ENCODE peak calls at places on chromosomes 5 and 9, in seven cellular contexts. One of them, this sample, is unnamed.
A peak's percentile ranks its signal among the peaks of the same experiment; 100 is the strongest.

GRCh38 chr9:127495884-127496555 is 44.7 kb downstream of the LRSAM1 start:
- DNase-seq in fibroblast of lung: no peak
- DNase-seq in HL-60: no peak
- DNase-seq in HT1080: no peak
- DNase-seq in RWPE1: no peak
- DNase-seq in stomach: no peak
- DNase-seq in NCI-H187 treated with DMSO at 0.1 percent for 48 hours: no peak
- DNase-seq in this sample: no peak

GRCh38 chr9:36214571-36214970 is 23.9 kb downstream of the CLTA start:
- DNase-seq in stomach: no peak
- DNase-seq in NCI-H187 treated with DMSO at 0.1 percent for 48 hours: no peak
- DNase-seq in RWPE1: no peak
- DNase-seq in fibroblast of lung: peak; percentile 51
- DNase-seq in HT1080: no peak
- DNase-seq in HL-60: no peak
- DNase-seq in this sample: no peak

GRCh38 chr9:88106492-88106891 is 31.8 kb downstream of the SPATA31C2 start:
- DNase-seq in HL-60: no peak
- DNase-seq in fibroblast of lung: peak; percentile 35
- DNase-seq in NCI-H187 treated with DMSO at 0.1 percent for 48 hours: no peak
- DNase-seq in HT1080: no peak
- DNase-seq in RWPE1: peak; percentile 48
- DNase-seq in stomach: peak; percentile 27
- DNase-seq in this sample: no peak

GRCh38 chr9:122206118-122207046 is 22.4 kb downstream of the LHX6 start:
- DNase-seq in NCI-H187 treated with DMSO at 0.1 percent for 48 hours: no peak
- DNase-seq in HT1080: peak; percentile 43
- DNase-seq in HL-60: no peak
- DNase-seq in RWPE1: no peak
- DNase-seq in stomach: no peak
- DNase-seq in fibroblast of lung: peak; percentile 28
- DNase-seq in this sample: no peak

GRCh38 chr5:172643392-172643871 is 2.4 kb downstream of the NEURL1B start:
- DNase-seq in HT1080: no peak
- DNase-seq in RWPE1: no peak
- DNase-seq in stomach: no peak
- DNase-seq in HL-60: no peak
- DNase-seq in fibroblast of lung: no peak
- DNase-seq in NCI-H187 treated with DMSO at 0.1 percent for 48 hours: no peak
- DNase-seq in this sample: no peak

GRCh38 chr9:127723450-127723849 is 7.6 kb downstream of the TTC16 start:
- DNase-seq in fibroblast of lung: peak; percentile 67
- DNase-seq in HT1080: peak; percentile 83
- DNase-seq in NCI-H187 treated with DMSO at 0.1 percent for 48 hours: no peak
- DNase-seq in RWPE1: no peak
- DNase-seq in HL-60: no peak
- DNase-seq in stomach: peak; percentile 27
- DNase-seq in this sample: no peak

GRCh38 chr9:126805546-126806262 is 864 bp downstream of the ZBTB43 start:
- DNase-seq in NCI-H187 treated with DMSO at 0.1 percent for 48 hours: no peak
- DNase-seq in HL-60: peak; percentile 76
- DNase-seq in fibroblast of lung: peak; percentile 48
- DNase-seq in RWPE1: peak; percentile 41
- DNase-seq in HT1080: peak; percentile 65
- DNase-seq in stomach: peak; percentile 69
- DNase-seq in this sample: peak; percentile 99

GRCh38 chr5:107504424-107504823 is 166.3 kb downstream of the EFNA5 start:
- DNase-seq in NCI-H187 treated with DMSO at 0.1 percent for 48 hours: no peak
- DNase-seq in fibroblast of lung: no peak
- DNase-seq in HL-60: no peak
- DNase-seq in HT1080: no peak
- DNase-seq in RWPE1: no peak
- DNase-seq in stomach: no peak
- DNase-seq in this sample: no peak

GRCh38 chr5:132134384-132134783 is 60.8 kb downstream of the CSF2 start:
- DNase-seq in fibroblast of lung: peak; percentile 20
- DNase-seq in HT1080: peak; percentile 41
- DNase-seq in NCI-H187 treated with DMSO at 0.1 percent for 48 hours: no peak
- DNase-seq in HL-60: no peak
- DNase-seq in RWPE1: peak; percentile 30
- DNase-seq in stomach: no peak
- DNase-seq in this sample: no peak

GRCh38 chr5:71882826-71883744 is 164.0 kb downstream of the CARTPT start:
- DNase-seq in HL-60: no peak
- DNase-seq in RWPE1: no peak
- DNase-seq in NCI-H187 treated with DMSO at 0.1 percent for 48 hours: no peak
- DNase-seq in fibroblast of lung: no peak
- DNase-seq in HT1080: peak; percentile 46
- DNase-seq in stomach: no peak
- DNase-seq in this sample: no peak

GRCh38 chr9:92001244-92001643 is 51.2 kb upstream of the ROR2 start:
- DNase-seq in HL-60: no peak
- DNase-seq in NCI-H187 treated with DMSO at 0.1 percent for 48 hours: no peak
- DNase-seq in RWPE1: no peak
- DNase-seq in stomach: no peak
- DNase-seq in HT1080: peak; percentile 12
- DNase-seq in fibroblast of lung: no peak
- DNase-seq in this sample: no peak

GRCh38 chr9:71733176-71733575 is 35.1 kb downstream of the CEMIP2 start:
- DNase-seq in RWPE1: no peak
- DNase-seq in NCI-H187 treated with DMSO at 0.1 percent for 48 hours: no peak
- DNase-seq in fibroblast of lung: no peak
- DNase-seq in HT1080: no peak
- DNase-seq in HL-60: no peak
- DNase-seq in stomach: no peak
- DNase-seq in this sample: no peak

GRCh38 chr5:111680737-111681413 is 76.1 kb downstream of the NREP start:
- DNase-seq in HT1080: peak; percentile 90
- DNase-seq in HL-60: no peak
- DNase-seq in stomach: peak; percentile 74
- DNase-seq in NCI-H187 treated with DMSO at 0.1 percent for 48 hours: no peak
- DNase-seq in fibroblast of lung: peak; percentile 98
- DNase-seq in RWPE1: peak; percentile 96
- DNase-seq in this sample: no peak

GRCh38 chr5:69230181-69230580 is 4.5 kb upstream of the CDK7 start:
- DNase-seq in HT1080: no peak
- DNase-seq in RWPE1: no peak
- DNase-seq in NCI-H187 treated with DMSO at 0.1 percent for 48 hours: no peak
- DNase-seq in HL-60: no peak
- DNase-seq in stomach: no peak
- DNase-seq in fibroblast of lung: no peak
- DNase-seq in this sample: no peak

GRCh38 chr9:19028835-19029451 is 4.1 kb downstream of the SAXO1 start:
- DNase-seq in HL-60: peak; percentile 9
- DNase-seq in fibroblast of lung: peak; percentile 83
- DNase-seq in stomach: peak; percentile 41
- DNase-seq in HT1080: peak; percentile 56
- DNase-seq in NCI-H187 treated with DMSO at 0.1 percent for 48 hours: peak; percentile 50
- DNase-seq in RWPE1: peak; percentile 84
- DNase-seq in this sample: no peak

GRCh38 chr5:76030343-76030742 is 52.8 kb upstream of the SV2C start:
- DNase-seq in NCI-H187 treated with DMSO at 0.1 percent for 48 hours: no peak
- DNase-seq in HT1080: no peak
- DNase-seq in fibroblast of lung: no peak
- DNase-seq in RWPE1: no peak
- DNase-seq in HL-60: no peak
- DNase-seq in stomach: no peak
- DNase-seq in this sample: no peak

GRCh38 chr5:38878391-38879090 is 32.7 kb downstream of the OSMR start:
- DNase-seq in HL-60: no peak
- DNase-seq in HT1080: no peak
- DNase-seq in fibroblast of lung: no peak
- DNase-seq in RWPE1: no peak
- DNase-seq in stomach: no peak
- DNase-seq in NCI-H187 treated with DMSO at 0.1 percent for 48 hours: no peak
- DNase-seq in this sample: no peak

GRCh38 chr5:100823812-100824211 is 79.3 kb downstream of the ST8SIA4 start:
- DNase-seq in NCI-H187 treated with DMSO at 0.1 percent for 48 hours: no peak
- DNase-seq in RWPE1: no peak
- DNase-seq in HT1080: no peak
- DNase-seq in fibroblast of lung: no peak
- DNase-seq in HL-60: no peak
- DNase-seq in stomach: no peak
- DNase-seq in this sample: no peak

GRCh38 chr9:111622626-111623025 is 8.5 kb upstream of the DNAJC25 start:
- DNase-seq in fibroblast of lung: peak; percentile 93
- DNase-seq in NCI-H187 treated with DMSO at 0.1 percent for 48 hours: no peak
- DNase-seq in HL-60: no peak
- DNase-seq in RWPE1: peak; percentile 68
- DNase-seq in stomach: peak; percentile 54
- DNase-seq in HT1080: peak; percentile 70
- DNase-seq in this sample: peak; percentile 78

GRCh38 chr9:116837038-116837998 is 150.2 kb downstream of the TRIM32 start:
- DNase-seq in RWPE1: peak; percentile 90
- DNase-seq in HT1080: no peak
- DNase-seq in fibroblast of lung: no peak
- DNase-seq in NCI-H187 treated with DMSO at 0.1 percent for 48 hours: no peak
- DNase-seq in stomach: no peak
- DNase-seq in HL-60: no peak
- DNase-seq in this sample: no peak

GRCh38 chr5:5784114-5784513 is 361.6 kb downstream of the ICE1 start:
- DNase-seq in RWPE1: no peak
- DNase-seq in fibroblast of lung: no peak
- DNase-seq in NCI-H187 treated with DMSO at 0.1 percent for 48 hours: no peak
- DNase-seq in HT1080: no peak
- DNase-seq in HL-60: no peak
- DNase-seq in stomach: no peak
- DNase-seq in this sample: no peak

GRCh38 chr5:153256-153655 is 38.0 kb upstream of the LRRC14B start:
- DNase-seq in HL-60: no peak
- DNase-seq in stomach: no peak
- DNase-seq in HT1080: peak; percentile 86
- DNase-seq in RWPE1: no peak
- DNase-seq in NCI-H187 treated with DMSO at 0.1 percent for 48 hours: no peak
- DNase-seq in fibroblast of lung: peak; percentile 40
- DNase-seq in this sample: no peak

GRCh38 chr5:90558344-90559192 is at the start of gene ADGRV1:
- DNase-seq in NCI-H187 treated with DMSO at 0.1 percent for 48 hours: peak; percentile 91
- DNase-seq in fibroblast of lung: peak; percentile 50
- DNase-seq in HT1080: peak; percentile 74
- DNase-seq in stomach: peak; percentile 77
- DNase-seq in RWPE1: peak; percentile 88
- DNase-seq in HL-60: no peak
- DNase-seq in this sample: no peak

GRCh38 chr9:134991808-134992754 is 74.4 kb upstream of the FCN1 start:
- DNase-seq in HL-60: no peak
- DNase-seq in stomach: no peak
- DNase-seq in RWPE1: no peak
- DNase-seq in HT1080: no peak
- DNase-seq in fibroblast of lung: no peak
- DNase-seq in NCI-H187 treated with DMSO at 0.1 percent for 48 hours: no peak
- DNase-seq in this sample: peak; percentile 15

GRCh38 chr5:90932052-90932699 is 373.6 kb downstream of the ADGRV1 start:
- DNase-seq in HL-60: peak; percentile 12
- DNase-seq in NCI-H187 treated with DMSO at 0.1 percent for 48 hours: no peak
- DNase-seq in stomach: peak; percentile 29
- DNase-seq in HT1080: peak; percentile 58
- DNase-seq in RWPE1: peak; percentile 50
- DNase-seq in fibroblast of lung: peak; percentile 78
- DNase-seq in this sample: peak; percentile 52

GRCh38 chr9:97419315-97419867 is 7.5 kb downstream of the TDRD7 start:
- DNase-seq in RWPE1: peak; percentile 46
- DNase-seq in NCI-H187 treated with DMSO at 0.1 percent for 48 hours: no peak
- DNase-seq in HT1080: peak; percentile 55
- DNase-seq in stomach: no peak
- DNase-seq in fibroblast of lung: peak; percentile 47
- DNase-seq in HL-60: no peak
- DNase-seq in this sample: no peak

GRCh38 chr5:139473105-139473504 is 2.3 kb downstream of the SMIM33 start:
- DNase-seq in stomach: no peak
- DNase-seq in fibroblast of lung: no peak
- DNase-seq in HT1080: no peak
- DNase-seq in RWPE1: no peak
- DNase-seq in NCI-H187 treated with DMSO at 0.1 percent for 48 hours: no peak
- DNase-seq in HL-60: no peak
- DNase-seq in this sample: no peak

GRCh38 chr9:130729145-130729544 is 35.6 kb downstream of the EXOSC2 start:
- DNase-seq in NCI-H187 treated with DMSO at 0.1 percent for 48 hours: no peak
- DNase-seq in HL-60: no peak
- DNase-seq in fibroblast of lung: no peak
- DNase-seq in HT1080: no peak
- DNase-seq in stomach: no peak
- DNase-seq in RWPE1: no peak
- DNase-seq in this sample: no peak

GRCh38 chr5:40481226-40481625 is 198.5 kb upstream of the PTGER4 start:
- DNase-seq in stomach: no peak
- DNase-seq in fibroblast of lung: no peak
- DNase-seq in HL-60: no peak
- DNase-seq in RWPE1: peak; percentile 51
- DNase-seq in HT1080: peak; percentile 51
- DNase-seq in NCI-H187 treated with DMSO at 0.1 percent for 48 hours: no peak
- DNase-seq in this sample: no peak

GRCh38 chr5:129988453-129988852 is 84.2 kb downstream of the CHSY3 start:
- DNase-seq in NCI-H187 treated with DMSO at 0.1 percent for 48 hours: no peak
- DNase-seq in stomach: no peak
- DNase-seq in HT1080: no peak
- DNase-seq in HL-60: no peak
- DNase-seq in fibroblast of lung: no peak
- DNase-seq in RWPE1: no peak
- DNase-seq in this sample: no peak

GRCh38 chr5:138706655-138707480 is 46.4 kb upstream of the CTNNA1 start:
- DNase-seq in HL-60: no peak
- DNase-seq in RWPE1: peak; percentile 61
- DNase-seq in stomach: no peak
- DNase-seq in NCI-H187 treated with DMSO at 0.1 percent for 48 hours: no peak
- DNase-seq in HT1080: peak; percentile 84
- DNase-seq in fibroblast of lung: peak; percentile 73
- DNase-seq in this sample: no peak

GRCh38 chr9:86202338-86202882 is 57.0 kb downstream of the C9orf153 start:
- DNase-seq in fibroblast of lung: peak; percentile 69
- DNase-seq in NCI-H187 treated with DMSO at 0.1 percent for 48 hours: no peak
- DNase-seq in stomach: no peak
- DNase-seq in RWPE1: peak; percentile 71
- DNase-seq in HL-60: peak; percentile 28
- DNase-seq in HT1080: peak; percentile 33
- DNase-seq in this sample: no peak

This sample was measured in CD14-positive monocyte.